ENCODE peak calls at places on chromosomes 13 and 19, in ten cellular contexts. F is kidney tubule cell; Q is mucosa of gallbladder; P is stimulated activated CD8-positive, alpha-beta memory T cell treated with anti-CD3 and anti-CD28 coated beads, Interleukin-7, amount 100 ng/mL, for 1 hour; T is kidney glomerular epithelial cell; I is activated T-cell treated with anti-CD3 and anti-CD28 coated beads for 48 hours; E is NCI-H2081; Z is T47D; K is NCI-H1105 treated with DMSO at 0.1 percent for 48 hours; V is stimulated activated CD4-positive, alpha-beta T cell treated with anti-CD3 and anti-CD28 coated beads, Interleukin-1b, Interleukin-23, amount 100 ng/mL, for 24 hours. S is an unnamed sample.

GRCh38 chr19:31541396-31541795 is 192.2 kb upstream of the TSHZ3 start:
- DNase-seq in F (no peak), Q (no peak), P (no peak), T (no peak), I (no peak), E (no peak), Z (no peak), K (no peak), V (no peak), S (no peak)

GRCh38 chr19:35274323-35274722 is 5.6 kb downstream of the USF2 start:
- DNase-seq in F (no peak), Q (no peak), P (no peak), T (no peak), I (no peak), E (no peak), Z (no peak), K (no peak), V (no peak), S (no peak)

GRCh38 chr19:48737360-48737998 is 2.9 kb downstream of the RASIP1 start:
- DNase-seq in F (no peak), Q (no peak), P (no peak), T (no peak), I (no peak), E (no peak), Z (no peak), K (no peak), V (no peak), S (no peak)

GRCh38 chr13:113393226-113393571 is 29.3 kb upstream of the GRTP1 start:
- DNase-seq in F (no peak), Q (no peak), P (no peak), T (no peak), I (peak), E (no peak), Z (no peak), K (no peak), V (no peak), S (no peak)

GRCh38 chr19:45368737-45369340 is 1.5 kb downstream of the ERCC2 start:
- DNase-seq in F (no peak), Q (no peak), P (no peak), T (no peak), I (no peak), E (no peak), Z (no peak), K (no peak), V (no peak), S (no peak)

GRCh38 chr19:43673702-43674629 is 4.0 kb upstream of the PLAUR start:
- DNase-seq in F (no peak), Q (no peak), P (no peak), T (no peak), I (no peak), E (no peak), Z (no peak), K (no peak), V (no peak), S (no peak)

GRCh38 chr13:24693862-24694471 is 13.8 kb downstream of the ATP12A start:
- DNase-seq in F (peak), Q (no peak), P (no peak), T (peak), I (peak), E (peak), Z (peak), K (peak), V (peak), S (peak)

GRCh38 chr19:16124953-16125352 is 13.3 kb downstream of the RAB8A start:
- DNase-seq in F (no peak), Q (no peak), P (no peak), T (no peak), I (no peak), E (no peak), Z (no peak), K (no peak), V (no peak), S (no peak)

GRCh38 chr19:34232566-34233481 is 21.5 kb upstream of the GARRE1 start:
- DNase-seq in F (peak), Q (peak), P (no peak), T (peak), I (no peak), E (no peak), Z (no peak), K (no peak), V (no peak), S (peak)

GRCh38 chr19:33134571-33135041 is 2.7 kb downstream of the WDR88 start:
- DNase-seq in F (no peak), Q (no peak), P (no peak), T (no peak), I (peak), E (no peak), Z (no peak), K (no peak), V (peak), S (no peak)

GRCh38 chr13:102267191-102267590 is 134.7 kb downstream of the FGF14 start:
- DNase-seq in F (no peak), Q (no peak), P (no peak), T (no peak), I (no peak), E (no peak), Z (no peak), K (no peak), V (no peak), S (no peak)

GRCh38 chr13:113518080-113518803 is 27.7 kb upstream of the DCUN1D2 start:
- DNase-seq in F (no peak), Q (no peak), P (no peak), T (no peak), I (no peak), E (no peak), Z (no peak), K (no peak), V (no peak), S (no peak)

GRCh38 chr19:7287716-7288115 is 6.5 kb downstream of the INSR start:
- DNase-seq in F (peak), Q (no peak), P (no peak), T (peak), I (no peak), E (no peak), Z (no peak), K (no peak), V (no peak), S (peak)

GRCh38 chr13:26980099-26981031 is 191.2 kb downstream of the USP12 start:
- DNase-seq in F (no peak), Q (no peak), P (no peak), T (no peak), I (no peak), E (no peak), Z (no peak), K (no peak), V (no peak), S (no peak)

GRCh38 chr19:46009530-46010510 is 13.0 kb downstream of the PGLYRP1 start:
- DNase-seq in F (peak), Q (peak), P (peak), T (peak), I (peak), E (peak), Z (no peak), K (peak), V (peak), S (peak)

S was measured in ACHN.